ENCODE peak calls at places on chromosomes 12 and 14, in eight cellular contexts. U is activated T-cell treated with anti-CD3 and anti-CD28 coated beads for 4 hours, C is GM23338, V is NCI-H1105, H is Ammon's horn, G is islet precursor cell, Q is HL-60, N is A673. T is an unnamed sample.

GRCh38 chr12:2283910-2284309 is 231.1 kb downstream of the CACNA1C start:
- DNase-seq in U (no peak), C (no peak), V (no peak), H (no peak), G (no peak), Q (peak; percentile 79), N (peak; percentile 49), T (no peak)

GRCh38 chr14:101230851-101231550 is 327.5 kb upstream of the RTL1 start:
- DNase-seq in U (no peak), C (no peak), V (no peak), H (no peak), G (no peak), Q (no peak), N (no peak), T (no peak)

GRCh38 chr14:97452314-97452713 is 655.1 kb downstream of the VRK1 start:
- DNase-seq in U (no peak), C (no peak), V (no peak), H (no peak), G (no peak), Q (no peak), N (no peak), T (no peak)

GRCh38 chr12:12796928-12797788 is 11.7 kb downstream of the APOLD1 start:
- DNase-seq in U (no peak), C (no peak), V (no peak), H (no peak), G (no peak), Q (no peak), N (no peak), T (no peak)

GRCh38 chr12:110176745-110177144 is 52.6 kb downstream of the IFT81 start:
- DNase-seq in U (no peak), C (no peak), V (no peak), H (no peak), G (no peak), Q (no peak), N (peak; percentile 75), T (no peak)

GRCh38 chr12:84974177-84974815 is 61.7 kb upstream of the SLC6A15 start:
- DNase-seq in U (no peak), C (no peak), V (no peak), H (no peak), G (peak; percentile 55), Q (no peak), N (peak; percentile 47), T (no peak)

GRCh38 chr12:123237646-123238329 is 4.6 kb downstream of the MTRFR start:
- DNase-seq in U (peak; percentile 74), C (peak; percentile 79), V (no peak), H (peak; percentile 64), G (peak; percentile 71), Q (peak; percentile 65), N (peak; percentile 66), T (peak; percentile 66)

GRCh38 chr12:76890407-76891143 is 11.8 kb upstream of the CSRP2 start:
- DNase-seq in U (peak; percentile 61), C (no peak), V (no peak), H (no peak), G (no peak), Q (no peak), N (no peak), T (no peak)

GRCh38 chr12:45989857-45990467 is 412 bp downstream of the SCAF11 start:
- DNase-seq in U (peak; percentile 33), C (peak; percentile 50), V (peak; percentile 62), H (peak; percentile 78), G (peak; percentile 83), Q (no peak), N (peak; percentile 75), T (no peak)

GRCh38 chr12:123591702-123592481 is 7.5 kb downstream of the TMED2 start:
- DNase-seq in U (no peak), C (no peak), V (no peak), H (no peak), G (no peak), Q (no peak), N (no peak), T (no peak)

GRCh38 chr12:30447061-30447750 is 248.5 kb downstream of the IPO8 start:
- DNase-seq in U (no peak), C (no peak), V (no peak), H (no peak), G (no peak), Q (no peak), N (no peak), T (no peak)

GRCh38 chr12:115140981-115141380 is 457.0 kb upstream of the TBX3 start:
- DNase-seq in U (no peak), C (peak; percentile 12), V (no peak), H (no peak), G (peak; percentile 71), Q (no peak), N (no peak), T (no peak)

GRCh38 chr12:52215587-52216031 is 17.4 kb upstream of the KRT7 start:
- DNase-seq in U (no peak), C (no peak), V (no peak), H (no peak), G (peak; percentile 99), Q (no peak), N (no peak), T (no peak)

GRCh38 chr14:61109288-61109687 is 128.2 kb downstream of the SLC38A6 start:
- DNase-seq in U (no peak), C (no peak), V (no peak), H (no peak), G (no peak), Q (no peak), N (peak; percentile 27), T (peak; percentile 19)

GRCh38 chr14:76181546-76181945 is 29.8 kb downstream of the GPATCH2L start:
- DNase-seq in U (no peak), C (peak; percentile 31), V (no peak), H (no peak), G (no peak), Q (no peak), N (peak; percentile 24), T (no peak)

GRCh38 chr14:81990312-81990761 is 456.7 kb upstream of the SEL1L start:
- DNase-seq in U (peak; percentile 2), C (peak; percentile 72), V (peak; percentile 10), H (peak; percentile 85), G (peak; percentile 68), Q (peak; percentile 51), N (peak; percentile 61), T (peak; percentile 75)

GRCh38 chr14:87233806-87234384 is 759.1 kb downstream of the GALC start:
- DNase-seq in U (no peak), C (no peak), V (no peak), H (no peak), G (no peak), Q (no peak), N (no peak), T (no peak)

GRCh38 chr12:100213016-100213891 is 12.6 kb downstream of the ACTR6 start:
- DNase-seq in U (no peak), C (no peak), V (no peak), H (no peak), G (no peak), Q (no peak), N (no peak), T (no peak)

GRCh38 chr12:5073838-5074237 is 30.2 kb downstream of the KCNA5 start:
- DNase-seq in U (no peak), C (peak; percentile 77), V (no peak), H (no peak), G (no peak), Q (no peak), N (peak; percentile 25), T (no peak)